ENCODE peak calls at places on chromosomes 7 and 10, in nine cellular contexts. L is NCI-H1105 treated with DMSO at 0.1 percent for 48 hours; A is activated CD8-positive, alpha-beta memory T cell treated with anti-CD3 and anti-CD28 coated beads, Interleukin-2, amount 50 U/mL, for 48 hours; G is T-helper 9 cell; Z is stimulated activated CD4-positive, alpha-beta T cell treated with anti-CD3 and anti-CD28 coated beads, Interleukin-4, amount 100 ng/mL, for 24 hours; Y is sciatic nerve; O is IMR-90; F is NCI-H2081; S is GM18507. I is an unnamed sample.

GRCh38 chr10:50501478-50501877 is 122.3 kb downstream of the SGMS1 start:
- DNase-seq in L (no peak), A (no peak), G (no peak), Z (peak), Y (no peak), O (peak), F (no peak), S (no peak), I (no peak)

GRCh38 chr10:36602374-36602773 is 523.0 kb upstream of the ANKRD30A start:
- DNase-seq in L (no peak), A (no peak), G (no peak), Z (no peak), Y (no peak), O (peak), F (no peak), S (no peak), I (no peak)

GRCh38 chr10:119658274-119658673 is 7.1 kb downstream of the BAG3 start:
- DNase-seq in L (no peak), A (no peak), G (no peak), Z (peak), Y (peak), O (peak), F (no peak), S (no peak), I (peak)

GRCh38 chr10:122022276-122022675 is 33.3 kb downstream of the TACC2 start:
- DNase-seq in L (no peak), A (no peak), G (no peak), Z (no peak), Y (no peak), O (no peak), F (no peak), S (no peak), I (no peak)

GRCh38 chr10:16848562-16849154 is 31.4 kb upstream of the RSU1 start:
- DNase-seq in L (no peak), A (no peak), G (no peak), Z (no peak), Y (no peak), O (no peak), F (no peak), S (no peak), I (no peak)

GRCh38 chr10:120684211-120684610 is 167.0 kb upstream of the WDR11 start:
- DNase-seq in L (no peak), A (no peak), G (no peak), Z (no peak), Y (no peak), O (no peak), F (no peak), S (no peak), I (no peak)

GRCh38 chr10:3452234-3452633 is 279.7 kb upstream of the PITRM1 start:
- DNase-seq in L (no peak), A (no peak), G (no peak), Z (no peak), Y (no peak), O (peak), F (no peak), S (no peak), I (no peak)

GRCh38 chr7:140213684-140214074 is 36.9 kb upstream of the KDM7A start:
- DNase-seq in L (no peak), A (no peak), G (no peak), Z (no peak), Y (no peak), O (no peak), F (no peak), S (no peak), I (no peak)

GRCh38 chr7:27846388-27846787 is 106.4 kb downstream of the TAX1BP1 start:
- DNase-seq in L (no peak), A (no peak), G (no peak), Z (no peak), Y (no peak), O (peak), F (no peak), S (no peak), I (no peak)

GRCh38 chr7:116249969-116250553 is 39.7 kb downstream of the TES start:
- DNase-seq in L (peak), A (no peak), G (no peak), Z (no peak), Y (no peak), O (peak), F (no peak), S (no peak), I (no peak)

GRCh38 chr7:141944811-141945210 is 2.0 kb downstream of the CLEC5A start:
- DNase-seq in L (no peak), A (no peak), G (no peak), Z (no peak), Y (no peak), O (no peak), F (no peak), S (no peak), I (no peak)

GRCh38 chr7:12583181-12583580 is 12.7 kb downstream of the SCIN start:
- DNase-seq in L (no peak), A (no peak), G (no peak), Z (no peak), Y (no peak), O (no peak), F (no peak), S (no peak), I (no peak)

GRCh38 chr10:86415099-86415498 is 48.5 kb upstream of the GRID1 start:
- DNase-seq in L (no peak), A (no peak), G (no peak), Z (no peak), Y (no peak), O (no peak), F (no peak), S (no peak), I (no peak)

GRCh38 chr7:134031835-134032617 is 95.1 kb upstream of the LRGUK start:
- DNase-seq in L (peak), A (no peak), G (no peak), Z (no peak), Y (no peak), O (peak), F (peak), S (no peak), I (no peak)

GRCh38 chr7:70533614-70534013 is 598.3 kb upstream of the GALNT17 start:
- DNase-seq in L (no peak), A (no peak), G (no peak), Z (no peak), Y (no peak), O (no peak), F (no peak), S (no peak), I (no peak)

I was measured in activated naive CD4-positive, alpha-beta T cell treated with Interleukin-2 at 50 U/mL for 16 hours.